ENCODE peak calls at places on chromosomes 3 and 15, in ten cellular contexts. W is astrocyte of the cerebellum, E is iPS-NIHi11, X is head of caudate nucleus, B is left ventricle myocardium superior, I is NCI-H187, F is cardiac muscle cell, C is kidney glomerular epithelial cell, V is HCT116, H is left cardiac atrium. L is an unnamed sample.

GRCh38 chr15:51450001-51450400 is 108.5 kb downstream of the GLDN start:
- DNase-seq in W (no peak), E (no peak), X (no peak), B (no peak), I (no peak), F (no peak), C (peak; percentile 31), V (peak; percentile 72), H (no peak), L (peak; percentile 29)

GRCh38 chr3:39541917-39542329 is 74.4 kb downstream of the MOBP start:
- DNase-seq in W (no peak), E (no peak), X (no peak), B (no peak), I (peak; percentile 32), F (peak; percentile 26), C (peak; percentile 15), V (peak; percentile 13), H (no peak), L (no peak)

GRCh38 chr3:3559786-3560185 is 239.4 kb upstream of the LRRN1 start:
- DNase-seq in W (no peak), E (no peak), X (no peak), B (no peak), I (no peak), F (no peak), C (no peak), V (no peak), H (no peak), L (no peak)

GRCh38 chr3:41158947-41159346 is 40.4 kb upstream of the CTNNB1 start:
- DNase-seq in W (no peak), E (no peak), X (no peak), B (no peak), I (no peak), F (no peak), C (peak; percentile 75), V (no peak), H (no peak), L (peak; percentile 47)

GRCh38 chr3:45223889-45224730 is 2.0 kb downstream of the TMEM158 start:
- DNase-seq in W (no peak), E (no peak), X (peak; percentile 30), B (no peak), I (no peak), F (no peak), C (peak; percentile 30), V (no peak), H (no peak), L (no peak)

GRCh38 chr3:77296527-77296926 is 256.6 kb downstream of the ROBO2 start:
- DNase-seq in W (no peak), E (no peak), X (no peak), B (no peak), I (no peak), F (no peak), C (no peak), V (no peak), H (no peak), L (no peak)

GRCh38 chr3:174618368-174618767 is 240.8 kb upstream of the NAALADL2 start:
- DNase-seq in W (no peak), E (no peak), X (no peak), B (no peak), I (no peak), F (no peak), C (no peak), V (no peak), H (no peak), L (no peak)

GRCh38 chr3:12907296-12907695 is 65.9 kb upstream of the RPL32 start:
- DNase-seq in W (no peak), E (no peak), X (no peak), B (no peak), I (no peak), F (no peak), C (no peak), V (no peak), H (no peak), L (no peak)

GRCh38 chr3:101466465-101467309 is 46.3 kb downstream of the SENP7 start:
- DNase-seq in W (no peak), E (no peak), X (peak; percentile 2), B (peak; percentile 25), I (no peak), F (peak; percentile 56), C (no peak), V (no peak), H (no peak), L (no peak)

GRCh38 chr3:59563072-59563605 is 513.3 kb upstream of the CFAP20DC start:
- DNase-seq in W (no peak), E (no peak), X (no peak), B (no peak), I (no peak), F (no peak), C (no peak), V (no peak), H (no peak), L (peak; percentile 21)

GRCh38 chr3:124075758-124076157 is 83.8 kb upstream of the ROPN1 start:
- DNase-seq in W (no peak), E (no peak), X (no peak), B (no peak), I (no peak), F (peak; percentile 21), C (no peak), V (no peak), H (no peak), L (no peak)

GRCh38 chr3:71512000-71512399 is 71.5 kb downstream of the FOXP1 start:
- DNase-seq in W (no peak), E (peak; percentile 61), X (no peak), B (no peak), I (no peak), F (peak; percentile 25), C (no peak), V (no peak), H (no peak), L (no peak)

GRCh38 chr3:126480864-126481263 is 5.2 kb upstream of the ZXDC start:
- DNase-seq in W (no peak), E (no peak), X (no peak), B (no peak), I (no peak), F (no peak), C (no peak), V (no peak), H (no peak), L (no peak)

GRCh38 chr15:89087830-89088604 is at the start of gene ABHD2:
- DNase-seq in W (peak; percentile 100), E (peak; percentile 97), X (peak; percentile 99), B (peak; percentile 99), I (peak; percentile 95), F (peak; percentile 100), C (peak; percentile 99), V (peak; percentile 100), H (peak; percentile 99), L (peak; percentile 100)

GRCh38 chr3:99633887-99634558 is 4.4 kb upstream of the COL8A1 start:
- DNase-seq in W (no peak), E (peak; percentile 17), X (no peak), B (no peak), I (no peak), F (no peak), C (peak; percentile 33), V (no peak), H (no peak), L (peak; percentile 67)

GRCh38 chr3:149466192-149466591 is 8.3 kb upstream of the TM4SF4 start:
- DNase-seq in W (peak; percentile 64), E (peak; percentile 27), X (no peak), B (no peak), I (no peak), F (no peak), C (peak; percentile 96), V (no peak), H (no peak), L (peak; percentile 64)

GRCh38 chr3:67325231-67325630 is 327.1 kb downstream of the KBTBD8 start:
- DNase-seq in W (no peak), E (no peak), X (no peak), B (no peak), I (no peak), F (no peak), C (no peak), V (no peak), H (no peak), L (no peak)

L was measured in kidney epithelial cell.